ENCODE peak calls at places on chromosome 5, in seven cellular contexts. S is SW480; I is hypothalamus; F is NCI-H1092; Q is AML-193; M is stimulated activated naive CD4-positive, alpha-beta T cell; Z is activated T-cell treated with anti-CD3 and anti-CD28 coated beads, Interleukin-2, amount 50 U/mL, for 4 hours. D is an unnamed sample.

GRCh38 chr5:36523931-36524330 is 82.5 kb upstream of the SLC1A3 start:
- DNase-seq in S (no peak), I (no peak), F (no peak), Q (no peak), M (no peak), Z (no peak), D (no peak)

GRCh38 chr5:137035480-137035878 is 463.6 kb downstream of the SPOCK1 start:
- DNase-seq in S (no peak), I (no peak), F (no peak), Q (no peak), M (no peak), Z (no peak), D (no peak)

GRCh38 chr5:67652212-67652611 is 455.6 kb upstream of the CD180 start:
- DNase-seq in S (no peak), I (no peak), F (no peak), Q (no peak), M (no peak), Z (no peak), D (no peak)

GRCh38 chr5:59042683-59043082 is 459.8 kb downstream of the RAB3C start:
- DNase-seq in S (peak), I (no peak), F (no peak), Q (no peak), M (no peak), Z (no peak), D (peak)

GRCh38 chr5:112684737-112685136 is 52.9 kb upstream of the APC start:
- DNase-seq in S (no peak), I (no peak), F (no peak), Q (no peak), M (no peak), Z (no peak), D (no peak)

GRCh38 chr5:38835887-38836286 is 9.9 kb upstream of the OSMR start:
- DNase-seq in S (no peak), I (no peak), F (no peak), Q (no peak), M (no peak), Z (no peak), D (no peak)

GRCh38 chr5:161027763-161028162 is 175.8 kb upstream of the ATP10B start:
- DNase-seq in S (no peak), I (no peak), F (no peak), Q (no peak), M (no peak), Z (no peak), D (no peak)

GRCh38 chr5:19739691-19740090 is 248.3 kb downstream of the CDH18 start:
- DNase-seq in S (no peak), I (no peak), F (peak), Q (no peak), M (no peak), Z (no peak), D (no peak)

GRCh38 chr5:165143727-165144210 is 1638.3 kb downstream of the MAT2B start:
- DNase-seq in S (no peak), I (no peak), F (no peak), Q (no peak), M (no peak), Z (no peak), D (no peak)

GRCh38 chr5:95959964-95960801 is 1.5 kb downstream of the ELL2 start:
- DNase-seq in S (peak), I (no peak), F (no peak), Q (peak), M (peak), Z (no peak), D (peak)

GRCh38 chr5:112669328-112669963 is 68.2 kb upstream of the APC start:
- DNase-seq in S (no peak), I (no peak), F (no peak), Q (no peak), M (no peak), Z (no peak), D (no peak)

GRCh38 chr5:112960316-112960715 is 16.3 kb upstream of the DCP2 start:
- DNase-seq in S (no peak), I (no peak), F (no peak), Q (no peak), M (no peak), Z (no peak), D (no peak)

GRCh38 chr5:6713274-6714181 is at the start of gene TENT4A:
- DNase-seq in S (peak), I (no peak), F (no peak), Q (no peak), M (no peak), Z (no peak), D (peak)

GRCh38 chr5:154072782-154073171 is 34.0 kb downstream of the MFAP3 start:
- DNase-seq in S (no peak), I (no peak), F (no peak), Q (no peak), M (no peak), Z (no peak), D (no peak)

GRCh38 chr5:119009131-119009530 is 20.8 kb upstream of the DTWD2 start:
- DNase-seq in S (no peak), I (no peak), F (no peak), Q (no peak), M (no peak), Z (no peak), D (no peak)